ENCODE peak calls at places on chromosome 22, in eight cellular contexts. One of them, this sample, is unnamed.

GRCh38 chr22:39967996-39968968 is 8.1 kb downstream of the TMA7B start:
- DNase-seq in HT1080: no peak
- DNase-seq in tibial artery: no peak
- DNase-seq in uterus: no peak
- DNase-seq in cardiac muscle cell: no peak
- DNase-seq in stimulated activated CD8-positive, alpha-beta memory T cell treated with anti-CD3 and anti-CD28 coated beads, Interleukin-12 subunit alpha, Interleukin-12 subunit beta, amount 100 ng/mL, for 1 hour: no peak
- DNase-seq in substantia nigra: no peak
- DNase-seq in caudate nucleus: no peak
- DNase-seq in this sample: no peak

GRCh38 chr22:47933891-47934290 is 1171.4 kb downstream of the TBC1D22A start:
- DNase-seq in uterus: no peak
- DNase-seq in caudate nucleus: no peak
- DNase-seq in substantia nigra: no peak
- DNase-seq in cardiac muscle cell: no peak
- DNase-seq in HT1080: no peak
- DNase-seq in stimulated activated CD8-positive, alpha-beta memory T cell treated with anti-CD3 and anti-CD28 coated beads, Interleukin-12 subunit alpha, Interleukin-12 subunit beta, amount 100 ng/mL, for 1 hour: no peak
- DNase-seq in tibial artery: no peak
- DNase-seq in this sample: no peak

GRCh38 chr22:47090591-47091240 is 328.3 kb downstream of the TBC1D22A start:
- DNase-seq in caudate nucleus: no peak
- DNase-seq in tibial artery: no peak
- DNase-seq in cardiac muscle cell: no peak
- DNase-seq in stimulated activated CD8-positive, alpha-beta memory T cell treated with anti-CD3 and anti-CD28 coated beads, Interleukin-12 subunit alpha, Interleukin-12 subunit beta, amount 100 ng/mL, for 1 hour: no peak
- DNase-seq in HT1080: no peak
- DNase-seq in uterus: no peak
- DNase-seq in substantia nigra: no peak
- DNase-seq in this sample: no peak

GRCh38 chr22:23159287-23159622 is 14.0 kb downstream of the RAB36 start:
- DNase-seq in tibial artery: no peak
- DNase-seq in substantia nigra: no peak
- DNase-seq in stimulated activated CD8-positive, alpha-beta memory T cell treated with anti-CD3 and anti-CD28 coated beads, Interleukin-12 subunit alpha, Interleukin-12 subunit beta, amount 100 ng/mL, for 1 hour: no peak
- DNase-seq in HT1080: no peak
- DNase-seq in caudate nucleus: no peak
- DNase-seq in uterus: no peak
- DNase-seq in cardiac muscle cell: no peak
- DNase-seq in this sample: no peak

GRCh38 chr22:49119551-49119952 is 708.1 kb downstream of the BRD1 start:
- DNase-seq in HT1080: no peak
- DNase-seq in tibial artery: peak
- DNase-seq in uterus: no peak
- DNase-seq in substantia nigra: no peak
- DNase-seq in cardiac muscle cell: no peak
- DNase-seq in stimulated activated CD8-positive, alpha-beta memory T cell treated with anti-CD3 and anti-CD28 coated beads, Interleukin-12 subunit alpha, Interleukin-12 subunit beta, amount 100 ng/mL, for 1 hour: no peak
- DNase-seq in caudate nucleus: no peak
- DNase-seq in this sample: no peak

GRCh38 chr22:44714703-44715350 is 12.8 kb downstream of the PRR5 start:
- DNase-seq in HT1080: no peak
- DNase-seq in tibial artery: no peak
- DNase-seq in uterus: no peak
- DNase-seq in stimulated activated CD8-positive, alpha-beta memory T cell treated with anti-CD3 and anti-CD28 coated beads, Interleukin-12 subunit alpha, Interleukin-12 subunit beta, amount 100 ng/mL, for 1 hour: no peak
- DNase-seq in caudate nucleus: no peak
- DNase-seq in substantia nigra: no peak
- DNase-seq in cardiac muscle cell: peak
- DNase-seq in this sample: no peak

GRCh38 chr22:19843107-19843856 is 11.4 kb downstream of the GNB1L start:
- DNase-seq in uterus: no peak
- DNase-seq in caudate nucleus: no peak
- DNase-seq in stimulated activated CD8-positive, alpha-beta memory T cell treated with anti-CD3 and anti-CD28 coated beads, Interleukin-12 subunit alpha, Interleukin-12 subunit beta, amount 100 ng/mL, for 1 hour: no peak
- DNase-seq in HT1080: no peak
- DNase-seq in tibial artery: no peak
- DNase-seq in substantia nigra: no peak
- DNase-seq in cardiac muscle cell: peak
- DNase-seq in this sample: no peak

GRCh38 chr22:32720924-32721323 is 80.6 kb upstream of the TIMP3 start:
- DNase-seq in substantia nigra: no peak
- DNase-seq in stimulated activated CD8-positive, alpha-beta memory T cell treated with anti-CD3 and anti-CD28 coated beads, Interleukin-12 subunit alpha, Interleukin-12 subunit beta, amount 100 ng/mL, for 1 hour: no peak
- DNase-seq in HT1080: no peak
- DNase-seq in caudate nucleus: no peak
- DNase-seq in cardiac muscle cell: no peak
- DNase-seq in tibial artery: no peak
- DNase-seq in uterus: peak
- DNase-seq in this sample: no peak

GRCh38 chr22:19001204-19001603 is 65.1 kb upstream of the PRODH start:
- DNase-seq in tibial artery: no peak
- DNase-seq in cardiac muscle cell: no peak
- DNase-seq in stimulated activated CD8-positive, alpha-beta memory T cell treated with anti-CD3 and anti-CD28 coated beads, Interleukin-12 subunit alpha, Interleukin-12 subunit beta, amount 100 ng/mL, for 1 hour: no peak
- DNase-seq in substantia nigra: no peak
- DNase-seq in uterus: no peak
- DNase-seq in HT1080: no peak
- DNase-seq in caudate nucleus: no peak
- DNase-seq in this sample: no peak

GRCh38 chr22:35597692-35598395 is 19.3 kb downstream of the MB start:
- DNase-seq in stimulated activated CD8-positive, alpha-beta memory T cell treated with anti-CD3 and anti-CD28 coated beads, Interleukin-12 subunit alpha, Interleukin-12 subunit beta, amount 100 ng/mL, for 1 hour: no peak
- DNase-seq in uterus: no peak
- DNase-seq in HT1080: no peak
- DNase-seq in cardiac muscle cell: peak
- DNase-seq in caudate nucleus: no peak
- DNase-seq in substantia nigra: no peak
- DNase-seq in tibial artery: no peak
- DNase-seq in this sample: no peak

GRCh38 chr22:25085930-25086901 is 113.4 kb upstream of the CRYBB3 start:
- DNase-seq in substantia nigra: no peak
- DNase-seq in uterus: peak
- DNase-seq in HT1080: no peak
- DNase-seq in caudate nucleus: no peak
- DNase-seq in cardiac muscle cell: no peak
- DNase-seq in tibial artery: peak
- DNase-seq in stimulated activated CD8-positive, alpha-beta memory T cell treated with anti-CD3 and anti-CD28 coated beads, Interleukin-12 subunit alpha, Interleukin-12 subunit beta, amount 100 ng/mL, for 1 hour: no peak
- DNase-seq in this sample: no peak

GRCh38 chr22:36797988-36798670 is 18.7 kb downstream of the PVALB start:
- DNase-seq in cardiac muscle cell: no peak
- DNase-seq in substantia nigra: no peak
- DNase-seq in HT1080: no peak
- DNase-seq in stimulated activated CD8-positive, alpha-beta memory T cell treated with anti-CD3 and anti-CD28 coated beads, Interleukin-12 subunit alpha, Interleukin-12 subunit beta, amount 100 ng/mL, for 1 hour: no peak
- DNase-seq in uterus: no peak
- DNase-seq in caudate nucleus: no peak
- DNase-seq in tibial artery: no peak
- DNase-seq in this sample: no peak

GRCh38 chr22:45871721-45872120 is 105.2 kb downstream of the WNT7B start:
- DNase-seq in HT1080: no peak
- DNase-seq in caudate nucleus: no peak
- DNase-seq in cardiac muscle cell: no peak
- DNase-seq in uterus: no peak
- DNase-seq in substantia nigra: no peak
- DNase-seq in stimulated activated CD8-positive, alpha-beta memory T cell treated with anti-CD3 and anti-CD28 coated beads, Interleukin-12 subunit alpha, Interleukin-12 subunit beta, amount 100 ng/mL, for 1 hour: no peak
- DNase-seq in tibial artery: no peak
- DNase-seq in this sample: no peak

GRCh38 chr22:32378703-32379272 is 21.1 kb downstream of the RFPL3 start:
- DNase-seq in cardiac muscle cell: peak
- DNase-seq in tibial artery: no peak
- DNase-seq in HT1080: peak
- DNase-seq in caudate nucleus: peak
- DNase-seq in substantia nigra: peak
- DNase-seq in stimulated activated CD8-positive, alpha-beta memory T cell treated with anti-CD3 and anti-CD28 coated beads, Interleukin-12 subunit alpha, Interleukin-12 subunit beta, amount 100 ng/mL, for 1 hour: no peak
- DNase-seq in uterus: no peak
- DNase-seq in this sample: peak

GRCh38 chr22:36423461-36424404 is 36.0 kb upstream of the MYH9 start:
- DNase-seq in caudate nucleus: no peak
- DNase-seq in tibial artery: no peak
- DNase-seq in uterus: no peak
- DNase-seq in HT1080: peak
- DNase-seq in substantia nigra: no peak
- DNase-seq in stimulated activated CD8-positive, alpha-beta memory T cell treated with anti-CD3 and anti-CD28 coated beads, Interleukin-12 subunit alpha, Interleukin-12 subunit beta, amount 100 ng/mL, for 1 hour: no peak
- DNase-seq in cardiac muscle cell: no peak
- DNase-seq in this sample: no peak

GRCh38 chr22:37187552-37187890 is 526 bp downstream of the C1QTNF6 start:
- DNase-seq in stimulated activated CD8-positive, alpha-beta memory T cell treated with anti-CD3 and anti-CD28 coated beads, Interleukin-12 subunit alpha, Interleukin-12 subunit beta, amount 100 ng/mL, for 1 hour: no peak
- DNase-seq in uterus: peak
- DNase-seq in substantia nigra: no peak
- DNase-seq in caudate nucleus: no peak
- DNase-seq in cardiac muscle cell: peak
- DNase-seq in tibial artery: no peak
- DNase-seq in HT1080: peak
- DNase-seq in this sample: no peak

GRCh38 chr22:22583030-22583429 is 24.0 kb upstream of the PRAME start:
- DNase-seq in uterus: no peak
- DNase-seq in cardiac muscle cell: no peak
- DNase-seq in tibial artery: no peak
- DNase-seq in HT1080: no peak
- DNase-seq in substantia nigra: no peak
- DNase-seq in caudate nucleus: no peak
- DNase-seq in stimulated activated CD8-positive, alpha-beta memory T cell treated with anti-CD3 and anti-CD28 coated beads, Interleukin-12 subunit alpha, Interleukin-12 subunit beta, amount 100 ng/mL, for 1 hour: no peak
- DNase-seq in this sample: no peak

GRCh38 chr22:42855211-42855610 is 1.9 kb downstream of the ARFGAP3 start:
- DNase-seq in caudate nucleus: no peak
- DNase-seq in tibial artery: no peak
- DNase-seq in stimulated activated CD8-positive, alpha-beta memory T cell treated with anti-CD3 and anti-CD28 coated beads, Interleukin-12 subunit alpha, Interleukin-12 subunit beta, amount 100 ng/mL, for 1 hour: no peak
- DNase-seq in HT1080: no peak
- DNase-seq in substantia nigra: no peak
- DNase-seq in uterus: no peak
- DNase-seq in cardiac muscle cell: no peak
- DNase-seq in this sample: no peak

GRCh38 chr22:37870273-37870672 is 21.1 kb downstream of the EIF3L start:
- DNase-seq in stimulated activated CD8-positive, alpha-beta memory T cell treated with anti-CD3 and anti-CD28 coated beads, Interleukin-12 subunit alpha, Interleukin-12 subunit beta, amount 100 ng/mL, for 1 hour: no peak
- DNase-seq in cardiac muscle cell: no peak
- DNase-seq in uterus: no peak
- DNase-seq in HT1080: no peak
- DNase-seq in substantia nigra: no peak
- DNase-seq in tibial artery: no peak
- DNase-seq in caudate nucleus: no peak
- DNase-seq in this sample: no peak

GRCh38 chr22:20244744-20245576 is 23.2 kb downstream of the RTN4R start:
- DNase-seq in uterus: no peak
- DNase-seq in HT1080: no peak
- DNase-seq in cardiac muscle cell: no peak
- DNase-seq in substantia nigra: no peak
- DNase-seq in stimulated activated CD8-positive, alpha-beta memory T cell treated with anti-CD3 and anti-CD28 coated beads, Interleukin-12 subunit alpha, Interleukin-12 subunit beta, amount 100 ng/mL, for 1 hour: peak
- DNase-seq in caudate nucleus: no peak
- DNase-seq in tibial artery: no peak
- DNase-seq in this sample: no peak

GRCh38 chr22:35150163-35151107 is 84.5 kb downstream of the ISX start:
- DNase-seq in tibial artery: peak
- DNase-seq in substantia nigra: peak
- DNase-seq in stimulated activated CD8-positive, alpha-beta memory T cell treated with anti-CD3 and anti-CD28 coated beads, Interleukin-12 subunit alpha, Interleukin-12 subunit beta, amount 100 ng/mL, for 1 hour: peak
- DNase-seq in caudate nucleus: no peak
- DNase-seq in cardiac muscle cell: peak
- DNase-seq in uterus: peak
- DNase-seq in HT1080: peak
- DNase-seq in this sample: peak

GRCh38 chr22:41535244-41535643 is 9.0 kb downstream of the POLR3H start:
- DNase-seq in stimulated activated CD8-positive, alpha-beta memory T cell treated with anti-CD3 and anti-CD28 coated beads, Interleukin-12 subunit alpha, Interleukin-12 subunit beta, amount 100 ng/mL, for 1 hour: no peak
- DNase-seq in tibial artery: no peak
- DNase-seq in substantia nigra: no peak
- DNase-seq in HT1080: no peak
- DNase-seq in cardiac muscle cell: peak
- DNase-seq in caudate nucleus: no peak
- DNase-seq in uterus: no peak
- DNase-seq in this sample: peak

GRCh38 chr22:16967453-16968217 is 40.4 kb downstream of the GAB4 start:
- DNase-seq in uterus: no peak
- DNase-seq in cardiac muscle cell: no peak
- DNase-seq in stimulated activated CD8-positive, alpha-beta memory T cell treated with anti-CD3 and anti-CD28 coated beads, Interleukin-12 subunit alpha, Interleukin-12 subunit beta, amount 100 ng/mL, for 1 hour: no peak
- DNase-seq in HT1080: no peak
- DNase-seq in tibial artery: no peak
- DNase-seq in caudate nucleus: no peak
- DNase-seq in substantia nigra: no peak
- DNase-seq in this sample: no peak

GRCh38 chr22:23103199-23103954 is 33.1 kb downstream of the GNAZ start:
- DNase-seq in uterus: no peak
- DNase-seq in caudate nucleus: no peak
- DNase-seq in HT1080: no peak
- DNase-seq in substantia nigra: peak
- DNase-seq in cardiac muscle cell: no peak
- DNase-seq in tibial artery: no peak
- DNase-seq in stimulated activated CD8-positive, alpha-beta memory T cell treated with anti-CD3 and anti-CD28 coated beads, Interleukin-12 subunit alpha, Interleukin-12 subunit beta, amount 100 ng/mL, for 1 hour: no peak
- DNase-seq in this sample: peak

GRCh38 chr22:17911312-17911705 is 113.1 kb downstream of the MICAL3 start:
- DNase-seq in tibial artery: no peak
- DNase-seq in substantia nigra: no peak
- DNase-seq in uterus: no peak
- DNase-seq in stimulated activated CD8-positive, alpha-beta memory T cell treated with anti-CD3 and anti-CD28 coated beads, Interleukin-12 subunit alpha, Interleukin-12 subunit beta, amount 100 ng/mL, for 1 hour: no peak
- DNase-seq in caudate nucleus: no peak
- DNase-seq in HT1080: no peak
- DNase-seq in cardiac muscle cell: no peak
- DNase-seq in this sample: no peak

GRCh38 chr22:39913321-39913720 is 12.4 kb downstream of the GRAP2 start:
- DNase-seq in HT1080: no peak
- DNase-seq in stimulated activated CD8-positive, alpha-beta memory T cell treated with anti-CD3 and anti-CD28 coated beads, Interleukin-12 subunit alpha, Interleukin-12 subunit beta, amount 100 ng/mL, for 1 hour: no peak
- DNase-seq in uterus: no peak
- DNase-seq in cardiac muscle cell: no peak
- DNase-seq in tibial artery: no peak
- DNase-seq in substantia nigra: no peak
- DNase-seq in caudate nucleus: no peak
- DNase-seq in this sample: no peak